ENCODE peak calls at places on chromosomes 4 and X, in five cellular contexts. Z is testis, L is neural crest cell, G is A549, K is foreskin fibroblast. T is an unnamed sample.

GRCh38 chr4:90187148-90187884 is 60.1 kb downstream of the CCSER1 start:
- DNase-seq in Z (no peak), K (no peak), L (no peak), G (no peak), T (no peak)

GRCh38 chrX:39814391-39814790 is 283.4 kb downstream of the BCOR start:
- DNase-seq in K (peak), L (no peak), Z (no peak), G (peak), T (no peak)

GRCh38 chrX:119272882-119273806 is 37.1 kb downstream of the PGRMC1 start:
- DNase-seq in G (no peak), L (no peak), Z (peak), K (peak), T (peak)

GRCh38 chrX:19593684-19594083 is 78.4 kb upstream of the MAP3K15 start:
- DNase-seq in G (peak), Z (peak), K (peak), L (no peak), T (no peak)

GRCh38 chr4:98570160-98570797 is 88.1 kb downstream of the TSPAN5 start:
- DNase-seq in Z (no peak), K (peak), G (no peak), L (no peak), T (no peak)

GRCh38 chr4:178789279-178789678 is 1347.0 kb upstream of the AGA start:
- DNase-seq in K (no peak), L (no peak), Z (no peak), G (no peak), T (no peak)

GRCh38 chr4:184163813-184164212 is 53.9 kb downstream of the ENPP6 start:
- DNase-seq in Z (peak), L (peak), G (peak), K (peak), T (peak)

GRCh38 chrX:131288738-131289511 is at the start of gene IGSF1:
- DNase-seq in G (peak), K (no peak), Z (peak), L (peak), T (peak)

GRCh38 chr4:74109116-74109791 is 10.3 kb upstream of the CXCL2 start:
- DNase-seq in K (peak), Z (no peak), L (no peak), G (peak), T (peak)

GRCh38 chr4:111641813-111642579 is 503.3 kb upstream of the FAM241A start:
- DNase-seq in G (peak), K (peak), L (peak), Z (peak), T (peak)

GRCh38 chr4:159273126-159273438 is 170.2 kb downstream of the RAPGEF2 start:
- DNase-seq in G (no peak), Z (no peak), K (peak), L (no peak), T (no peak)

GRCh38 chrX:135625995-135626394 is 87.4 kb upstream of the CT45A1 start:
- DNase-seq in L (no peak), Z (peak), G (peak), K (peak), T (peak)
- TF ChIP-seq CTCF in L (peak), Z (no peak), G (peak), K (no peak), T (peak)

DNA sequence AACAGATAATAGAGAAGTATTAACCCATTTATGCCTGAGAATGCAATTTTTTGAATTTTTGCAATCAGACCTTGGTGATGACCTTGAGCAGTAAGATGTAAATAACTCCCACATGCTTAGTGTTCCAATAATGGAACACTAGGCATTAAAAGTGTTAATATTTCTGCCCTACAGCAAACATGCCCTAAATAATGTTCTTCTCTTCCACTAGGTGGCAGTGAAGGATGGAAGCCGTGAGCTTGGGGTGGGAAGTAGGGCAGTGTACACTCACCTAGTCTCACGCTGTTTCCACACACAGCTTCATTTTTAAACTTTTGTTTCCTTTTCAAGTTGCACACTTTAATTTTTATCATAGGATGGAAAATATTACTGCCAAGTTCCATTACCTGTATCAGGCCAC is 613.1 kb upstream of the HS3ST1 start:
- DNase-seq in Z (no peak), K (no peak), L (no peak), G (no peak), T (no peak)
- TF ChIP-seq CTCF in Z (peak), K (no peak), L (peak), G (no peak), T (peak)

DNA sequence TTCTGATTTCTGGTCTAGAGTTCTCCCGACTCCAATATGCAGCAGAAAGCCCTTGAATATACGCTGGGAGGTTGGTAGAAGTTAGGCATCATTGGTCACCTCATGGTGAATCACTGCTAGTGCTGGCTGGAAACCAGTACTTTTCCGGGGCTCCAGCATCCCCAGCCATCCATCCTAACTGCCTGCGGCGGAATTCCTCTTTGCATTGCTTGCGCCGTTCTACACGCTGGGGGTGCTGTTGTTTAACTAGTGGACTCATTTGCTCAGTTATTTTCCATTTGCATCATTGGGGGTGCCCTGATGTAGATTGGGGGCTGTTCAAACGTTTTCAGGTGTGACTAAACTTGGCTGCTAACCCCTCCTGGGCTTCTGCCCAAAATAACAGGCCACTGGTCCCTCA is 23.3 kb upstream of the GPR50 start:
- DNase-seq in G (peak), L (peak), Z (no peak), K (peak), T (peak)
- TF ChIP-seq CTCF in G (peak), L (peak), Z (no peak), K (no peak), T (no peak)

GRCh38 chr4:168028568-168028967 is 63.8 kb upstream of the ANXA10 start:
- DNase-seq in L (no peak), Z (no peak), K (no peak), G (peak), T (no peak)
- TF ChIP-seq CTCF in L (no peak), Z (no peak), K (no peak), G (peak), T (no peak)

GRCh38 chr4:15396157-15396800 is 31.6 kb upstream of the C1QTNF7 start:
- DNase-seq in Z (peak), L (peak), K (peak), G (peak), T (peak)
- TF ChIP-seq CTCF in Z (peak), L (peak), K (peak), G (peak), T (peak)

GRCh38 chrX:123425904-123426303 is 241.8 kb downstream of the GRIA3 start:
- DNase-seq in K (peak), Z (no peak), G (no peak), L (no peak), T (no peak)

GRCh38 chrX:123424546-123424945 is 240.5 kb downstream of the GRIA3 start:
- DNase-seq in K (peak), L (no peak), Z (no peak), G (peak), T (no peak)

GRCh38 chrX:123425471-123425870 is 241.4 kb downstream of the GRIA3 start:
- DNase-seq in G (no peak), Z (no peak), K (peak), L (no peak), T (no peak)

DNA sequence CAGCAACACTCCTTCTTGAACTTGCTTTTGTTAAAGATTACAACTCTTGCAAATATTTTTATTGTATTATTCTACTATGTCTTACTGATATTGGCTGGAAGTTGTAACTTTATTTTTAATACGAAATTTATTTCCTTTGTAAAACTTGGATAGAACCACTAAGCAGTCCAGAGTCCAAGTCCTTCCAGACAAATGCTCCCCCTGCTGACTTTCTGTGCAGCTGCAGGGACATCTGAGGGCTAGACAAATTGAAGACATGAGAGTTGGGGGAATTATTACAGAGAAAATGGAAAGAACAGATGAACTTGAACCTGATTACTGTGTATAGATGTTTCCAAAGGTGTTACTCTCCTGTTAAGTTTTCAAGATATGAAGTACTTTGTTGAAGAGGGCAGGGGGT is 238.8 kb downstream of the GRIA3 start:
- DNase-seq in K (peak), L (peak), Z (peak), G (peak), T (peak)
- TF ChIP-seq CTCF in K (peak), L (peak), Z (peak), G (peak), T (peak)

DNA sequence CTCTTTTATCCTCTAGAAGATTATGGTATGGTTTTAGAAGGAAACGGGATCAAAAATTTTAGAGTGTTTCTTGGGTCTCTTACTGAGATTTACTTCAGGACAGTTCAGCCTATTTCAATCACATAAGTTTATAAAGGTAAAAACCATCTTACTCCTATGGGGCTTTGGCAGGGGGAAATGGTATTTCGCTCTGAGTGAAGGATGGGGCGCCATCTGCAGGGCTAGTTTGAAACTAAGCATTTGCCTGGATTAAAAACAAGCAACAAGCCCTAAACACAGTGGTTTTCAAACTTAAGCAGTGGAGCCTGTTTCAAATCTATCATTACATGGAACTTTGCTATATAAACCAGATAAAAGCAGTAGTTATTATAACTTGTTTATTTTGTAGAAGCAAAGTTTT is 361.5 kb upstream of the FMR1 start:
- DNase-seq in G (no peak), L (peak), K (no peak), Z (peak), T (peak)
- TF ChIP-seq CTCF in G (no peak), L (peak), K (no peak), Z (peak), T (peak)

GRCh38 chrX:105701310-105702052 is 120.9 kb upstream of the NRK start:
- DNase-seq in G (no peak), Z (no peak), L (no peak), K (peak), T (no peak)
- TF ChIP-seq CTCF in G (no peak), Z (no peak), L (peak), K (no peak), T (no peak)

T was measured in endothelial cell.